ENCODE peak calls at places on chromosomes 3 and 15, in four cellular contexts. One of them, this sample, is unnamed.

GRCh38 chr3:76107935-76108570 is 322.7 kb upstream of the ZNF717 start:
- DNase-seq in AG10803: peak
- DNase-seq in PC-9: no peak
- DNase-seq in GM12878: no peak
- DNase-seq in this sample: peak

GRCh38 chr3:71742621-71743020 is 11.0 kb upstream of the GPR27 start:
- DNase-seq in PC-9: no peak
- DNase-seq in GM12878: no peak
- DNase-seq in AG10803: no peak
- DNase-seq in this sample: no peak

GRCh38 chr3:20375302-20375701 is 189.3 kb upstream of the SGO1 start:
- DNase-seq in AG10803: no peak
- DNase-seq in GM12878: no peak
- DNase-seq in PC-9: no peak
- DNase-seq in this sample: no peak

GRCh38 chr15:66841953-66842681 is 140.1 kb downstream of the SMAD6 start:
- DNase-seq in PC-9: peak
- DNase-seq in AG10803: peak
- DNase-seq in GM12878: no peak
- DNase-seq in this sample: peak

GRCh38 chr3:105805402-105805801 is 63.4 kb downstream of the CBLB start:
- DNase-seq in GM12878: no peak
- DNase-seq in AG10803: no peak
- DNase-seq in PC-9: no peak
- DNase-seq in this sample: no peak

GRCh38 chr15:63389902-63390301 is 8.3 kb upstream of the CA12 start:
- DNase-seq in AG10803: no peak
- DNase-seq in PC-9: peak
- DNase-seq in GM12878: no peak
- DNase-seq in this sample: no peak

GRCh38 chr15:66638377-66638776 is 63.7 kb upstream of the SMAD6 start:
- DNase-seq in PC-9: no peak
- DNase-seq in GM12878: no peak
- DNase-seq in AG10803: no peak
- DNase-seq in this sample: no peak

GRCh38 chr3:69294014-69294771 is 91.7 kb downstream of the FRMD4B start:
- DNase-seq in GM12878: no peak
- DNase-seq in PC-9: peak
- DNase-seq in AG10803: peak
- DNase-seq in this sample: peak

GRCh38 chr3:136142592-136142991 is 53.5 kb downstream of the MSL2 start:
- DNase-seq in PC-9: peak
- DNase-seq in GM12878: no peak
- DNase-seq in AG10803: peak
- DNase-seq in this sample: peak

GRCh38 chr3:136584728-136585127 is 167.4 kb downstream of the STAG1 start:
- DNase-seq in AG10803: no peak
- DNase-seq in PC-9: no peak
- DNase-seq in GM12878: no peak
- DNase-seq in this sample: peak

GRCh38 chr3:52052831-52053306 is 3.5 kb downstream of the DUSP7 start:
- DNase-seq in GM12878: peak
- DNase-seq in AG10803: peak
- DNase-seq in PC-9: peak
- DNase-seq in this sample: peak

GRCh38 chr3:51375136-51375535 is 10.0 kb upstream of the MANF start:
- DNase-seq in AG10803: no peak
- DNase-seq in PC-9: peak
- DNase-seq in GM12878: no peak
- DNase-seq in this sample: no peak

GRCh38 chr3:51268132-51268531 is 117.0 kb upstream of the MANF start:
- DNase-seq in GM12878: no peak
- DNase-seq in PC-9: no peak
- DNase-seq in AG10803: no peak
- DNase-seq in this sample: no peak

GRCh38 chr3:136802481-136802996 is 16.4 kb upstream of the SLC35G2 start:
- DNase-seq in GM12878: no peak
- DNase-seq in PC-9: peak
- DNase-seq in AG10803: peak
- DNase-seq in this sample: peak

GRCh38 chr3:133563186-133563591 is 10.3 kb upstream of the CDV3 start:
- DNase-seq in PC-9: no peak
- DNase-seq in GM12878: no peak
- DNase-seq in AG10803: peak
- DNase-seq in this sample: peak

GRCh38 chr3:112486811-112487505 is 12.3 kb downstream of the BTLA start:
- DNase-seq in PC-9: no peak
- DNase-seq in GM12878: no peak
- DNase-seq in AG10803: no peak
- DNase-seq in this sample: no peak

GRCh38 chr15:58551764-58552504 is 120.1 kb downstream of the LIPC start:
- DNase-seq in GM12878: no peak
- DNase-seq in AG10803: peak
- DNase-seq in PC-9: peak
- DNase-seq in this sample: peak

GRCh38 chr15:51203797-51204196 is 109.1 kb upstream of the TNFAIP8L3 start:
- DNase-seq in GM12878: no peak
- DNase-seq in PC-9: no peak
- DNase-seq in AG10803: peak
- DNase-seq in this sample: peak

GRCh38 chr3:49602877-49603411 is 48.7 kb downstream of the BSN start:
- DNase-seq in AG10803: no peak
- DNase-seq in PC-9: peak
- DNase-seq in GM12878: no peak
- DNase-seq in this sample: no peak

GRCh38 chr15:63075072-63075995 is 32.8 kb downstream of the TPM1 start:
- DNase-seq in GM12878: no peak
- DNase-seq in AG10803: no peak
- DNase-seq in PC-9: no peak
- DNase-seq in this sample: peak

DNA sequence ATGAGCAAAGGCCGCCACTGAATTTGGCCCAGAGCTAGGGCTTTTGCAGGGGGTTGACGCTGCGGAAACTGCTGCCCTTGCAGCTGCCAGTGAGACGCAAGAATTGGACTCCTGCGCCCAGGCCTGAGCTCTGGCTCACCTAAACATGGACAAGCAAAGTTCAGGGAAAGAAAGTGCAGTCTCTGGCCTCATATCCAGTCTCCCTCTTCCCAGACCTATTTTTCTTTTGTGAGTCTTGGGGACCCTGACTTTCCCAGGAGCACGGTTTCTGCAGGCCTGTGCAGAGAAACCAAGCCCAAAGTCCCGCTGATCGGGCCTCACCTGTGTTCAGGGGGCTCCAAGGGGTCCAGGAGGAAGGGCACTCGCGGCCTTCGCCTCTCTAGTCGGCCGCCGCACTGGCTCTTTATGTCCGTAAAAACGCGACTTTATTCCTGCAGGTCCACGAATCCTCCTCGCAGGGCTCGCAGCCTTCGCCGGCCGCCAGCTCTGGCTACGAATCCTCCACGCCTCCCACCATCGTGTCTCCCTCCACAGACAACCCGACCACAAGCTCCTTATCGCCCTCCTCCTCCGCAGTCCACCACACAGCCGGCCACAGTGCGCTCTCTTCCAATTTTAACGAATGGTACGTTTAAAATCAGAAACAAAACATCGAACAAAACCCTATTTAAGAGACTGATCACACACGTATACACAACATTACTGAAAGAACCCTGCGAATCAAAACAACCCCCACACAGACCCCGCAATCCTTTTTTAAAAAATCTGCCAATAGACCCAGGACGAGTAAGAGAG is 3.9 kb downstream of the ZIC1 start:
- DNase-seq in GM12878: no peak
- DNase-seq in AG10803: no peak
- DNase-seq in PC-9: no peak
- DNase-seq in this sample: no peak
- H3K4me3 ChIP-seq in GM12878: peak
- H3K4me3 ChIP-seq in AG10803: peak
- H3K4me3 ChIP-seq in PC-9: no peak
- H3K4me3 ChIP-seq in this sample: peak

DNA sequence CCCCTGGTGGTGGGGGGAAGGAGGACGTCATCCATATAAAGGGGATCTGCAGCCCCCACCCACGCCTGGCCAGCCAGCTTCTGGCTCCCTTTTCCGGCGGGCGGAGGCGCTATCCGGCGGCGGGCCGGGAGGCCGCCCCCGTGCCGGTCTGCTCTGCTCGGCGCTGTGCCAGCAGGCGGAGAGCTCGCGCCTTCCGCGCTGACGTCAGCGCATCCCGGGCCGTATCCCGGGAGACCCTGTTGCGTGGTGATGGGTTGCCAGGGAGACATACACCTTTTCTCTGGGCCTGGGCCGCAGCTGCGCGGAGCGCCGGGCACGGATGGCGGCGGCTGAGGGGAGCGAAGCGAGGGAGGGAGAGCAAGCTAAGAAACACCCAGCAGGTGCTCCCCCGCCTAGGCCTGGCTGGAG is 1.1 kb downstream of the FAM131A start:
- DNase-seq in GM12878: no peak
- DNase-seq in PC-9: no peak
- DNase-seq in AG10803: peak
- DNase-seq in this sample: peak
- TF ChIP-seq CTCF in GM12878: no peak
- TF ChIP-seq CTCF in PC-9: no peak
- TF ChIP-seq CTCF in AG10803: no peak
- TF ChIP-seq CTCF in this sample: peak

GRCh38 chr3:94967196-94967595 is 904.3 kb downstream of the NSUN3 start:
- DNase-seq in AG10803: no peak
- DNase-seq in PC-9: no peak
- DNase-seq in GM12878: no peak
- DNase-seq in this sample: no peak

GRCh38 chr3:94972066-94972465 is 909.2 kb downstream of the NSUN3 start:
- DNase-seq in GM12878: no peak
- DNase-seq in AG10803: no peak
- DNase-seq in PC-9: no peak
- DNase-seq in this sample: no peak

GRCh38 chr3:94965867-94966471 is 903.1 kb downstream of the NSUN3 start:
- DNase-seq in PC-9: no peak
- DNase-seq in GM12878: no peak
- DNase-seq in AG10803: no peak
- DNase-seq in this sample: no peak

GRCh38 chr3:94968519-94968918 is 905.7 kb downstream of the NSUN3 start:
- DNase-seq in PC-9: no peak
- DNase-seq in AG10803: no peak
- DNase-seq in GM12878: no peak
- DNase-seq in this sample: no peak
- H3K4me3 ChIP-seq in PC-9: no peak
- H3K4me3 ChIP-seq in AG10803: no peak
- H3K4me3 ChIP-seq in GM12878: no peak
- H3K4me3 ChIP-seq in this sample: no peak

DNA sequence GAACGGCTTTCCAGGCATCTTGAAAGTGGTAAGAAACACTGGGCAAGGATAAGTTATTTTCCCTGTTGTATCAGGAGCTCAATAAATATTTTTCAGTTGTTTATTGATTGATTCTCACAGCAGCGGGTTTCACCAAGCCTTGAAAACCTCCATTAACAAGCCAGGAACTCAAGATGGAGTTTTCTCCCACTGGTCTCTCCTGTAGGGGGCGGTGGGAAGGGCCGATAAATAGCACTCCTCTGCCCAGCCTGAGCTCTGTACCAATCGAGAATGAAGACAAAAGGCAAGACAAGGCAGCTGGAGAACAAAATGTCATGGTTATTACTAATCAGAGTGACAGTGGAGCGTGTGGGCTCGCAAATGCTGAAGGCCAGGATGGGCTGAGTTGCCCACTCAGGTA is 7.4 kb downstream of the HRH1 start:
- DNase-seq in AG10803: no peak
- DNase-seq in PC-9: no peak
- DNase-seq in GM12878: no peak
- DNase-seq in this sample: no peak
- TF ChIP-seq CTCF in AG10803: no peak
- TF ChIP-seq CTCF in PC-9: no peak
- TF ChIP-seq CTCF in GM12878: no peak
- TF ChIP-seq CTCF in this sample: no peak